ENCODE peak calls at places on chromosomes 3 and 15, in four cellular contexts. F, I, T and P are unnamed samples.

GRCh38 chr15:87369269-87369668 is 887.3 kb downstream of the NTRK3 start:
- DNase-seq in F (no peak), I (no peak), T (peak), P (no peak)

GRCh38 chr3:112653209-112653871 is 12.4 kb upstream of the CCDC80 start:
- DNase-seq in F (no peak), I (no peak), T (peak), P (no peak)

GRCh38 chr15:66825731-66826130 is 123.7 kb downstream of the SMAD6 start:
- DNase-seq in F (no peak), I (no peak), T (no peak), P (no peak)

GRCh38 chr3:74353039-74353438 is 261.4 kb downstream of the CNTN3 start:
- DNase-seq in F (no peak), I (no peak), T (no peak), P (no peak)

GRCh38 chr3:52022323-52023100 is 26.8 kb upstream of the RPL29 start:
- DNase-seq in F (no peak), I (no peak), T (no peak), P (no peak)

GRCh38 chr3:156264771-156265170 is 144.4 kb downstream of the KCNAB1 start:
- DNase-seq in F (no peak), I (no peak), T (no peak), P (no peak)

GRCh38 chr3:4722103-4722502 is 229.0 kb downstream of the ITPR1 start:
- DNase-seq in F (no peak), I (no peak), T (peak), P (no peak)

GRCh38 chr3:188497021-188497420 is 343.1 kb downstream of the LPP start:
- DNase-seq in F (no peak), I (no peak), T (peak), P (no peak)

GRCh38 chr3:120420855-120421570 is 29.8 kb downstream of the FSTL1 start:
- DNase-seq in F (no peak), I (no peak), T (no peak), P (no peak)

GRCh38 chr3:141368062-141368924 is at the start of gene ZBTB38:
- DNase-seq in F (no peak), I (no peak), T (peak), P (peak)

GRCh38 chr3:190366145-190366544 is 21.8 kb upstream of the CLDN16 start:
- DNase-seq in F (no peak), I (no peak), T (peak), P (no peak)

GRCh38 chr15:57591822-57592367 is at the start of gene MYZAP:
- DNase-seq in F (peak), I (no peak), T (peak), P (no peak)

GRCh38 chr3:55797084-55797483 is 310.0 kb upstream of the WNT5A start:
- DNase-seq in F (no peak), I (no peak), T (no peak), P (no peak)

GRCh38 chr15:91101356-91101920 is 1.4 kb downstream of the SV2B start:
- DNase-seq in F (no peak), I (no peak), T (no peak), P (no peak)

GRCh38 chr15:48040166-48040817 is 80.5 kb upstream of the SLC24A5 start:
- DNase-seq in F (no peak), I (no peak), T (peak), P (no peak)

GRCh38 chr15:34776706-34777105 is 18.6 kb downstream of the ACTC1 start:
- DNase-seq in F (no peak), I (no peak), T (no peak), P (no peak)